ENCODE peak calls at places on chromosomes 16 and 17, in nine cellular contexts. A is colonic mucosa, Q is SK-N-SH, L is IMR-90, P is fibroblast of lung, H is neural progenitor cell, K is GM23248, Y is endothelial cell of umbilical vein, F is neuronal stem cell. S is an unnamed sample.
A peak's percentile ranks its signal among the peaks of the same experiment; 100 is the strongest.

GRCh38 chr17:80027043-80027435 is 8.6 kb downstream of the TBC1D16 start:
- DNase-seq in A (no peak), Q (no peak), L (no peak), P (no peak), H (no peak), K (no peak), Y (no peak), F (no peak), S (no peak)

GRCh38 chr16:88527186-88527936 is 42.8 kb upstream of the ZC3H18 start:
- DNase-seq in A (peak; percentile 72), Q (peak; percentile 95), L (peak; percentile 47), P (peak; percentile 72), H (peak; percentile 90), K (peak; percentile 74), Y (peak; percentile 45), F (peak; percentile 66), S (peak; percentile 95)

GRCh38 chr17:80906364-80907259 is 85.0 kb upstream of the CHMP6 start:
- DNase-seq in A (no peak), Q (no peak), L (no peak), P (no peak), H (no peak), K (no peak), Y (no peak), F (no peak), S (no peak)

GRCh38 chr17:69500911-69501429 is 86.5 kb downstream of the MAP2K6 start:
- DNase-seq in A (peak; percentile 49), Q (no peak), L (no peak), P (peak; percentile 62), H (no peak), K (peak; percentile 14), Y (no peak), F (no peak), S (no peak)

GRCh38 chr17:13813347-13814240 is 211.9 kb upstream of the HS3ST3A1 start:
- DNase-seq in A (no peak), Q (no peak), L (no peak), P (no peak), H (no peak), K (no peak), Y (no peak), F (no peak), S (peak; percentile 46)

GRCh38 chr17:61464121-61464905 is 12.1 kb downstream of the TBX4 start:
- DNase-seq in A (no peak), Q (no peak), L (no peak), P (no peak), H (no peak), K (no peak), Y (no peak), F (no peak), S (peak; percentile 68)

GRCh38 chr17:77328823-77329740 is 188.3 kb downstream of the SEC14L1 start:
- DNase-seq in A (peak; percentile 26), Q (no peak), L (no peak), P (no peak), H (no peak), K (no peak), Y (no peak), F (no peak), S (peak; percentile 68)

GRCh38 chr17:63840591-63841349 is 1.7 kb downstream of the SMARCD2 start:
- DNase-seq in A (no peak), Q (no peak), L (peak; percentile 8), P (peak; percentile 33), H (no peak), K (peak; percentile 34), Y (no peak), F (no peak), S (no peak)

GRCh38 chr16:55326261-55326802 is 2.3 kb downstream of the IRX6 start:
- DNase-seq in A (no peak), Q (no peak), L (no peak), P (no peak), H (peak; percentile 22), K (no peak), Y (no peak), F (no peak), S (no peak)

GRCh38 chr17:73492802-73493139 is 151.5 kb downstream of the SDK2 start:
- DNase-seq in A (no peak), Q (peak; percentile 93), L (no peak), P (no peak), H (no peak), K (no peak), Y (no peak), F (no peak), S (peak; percentile 90)

GRCh38 chr17:32628645-32629044 is 141.9 kb downstream of the CDK5R1 start:
- DNase-seq in A (no peak), Q (no peak), L (no peak), P (no peak), H (no peak), K (no peak), Y (no peak), F (no peak), S (no peak)

GRCh38 chr17:31433811-31434210 is 42.3 kb downstream of the RAB11FIP4 start:
- DNase-seq in A (no peak), Q (no peak), L (no peak), P (no peak), H (no peak), K (no peak), Y (no peak), F (no peak), S (no peak)

GRCh38 chr17:81400939-81401726 is 5.9 kb downstream of the BAHCC1 start:
- DNase-seq in A (no peak), Q (no peak), L (no peak), P (peak; percentile 71), H (no peak), K (peak; percentile 47), Y (no peak), F (no peak), S (no peak)

DNA sequence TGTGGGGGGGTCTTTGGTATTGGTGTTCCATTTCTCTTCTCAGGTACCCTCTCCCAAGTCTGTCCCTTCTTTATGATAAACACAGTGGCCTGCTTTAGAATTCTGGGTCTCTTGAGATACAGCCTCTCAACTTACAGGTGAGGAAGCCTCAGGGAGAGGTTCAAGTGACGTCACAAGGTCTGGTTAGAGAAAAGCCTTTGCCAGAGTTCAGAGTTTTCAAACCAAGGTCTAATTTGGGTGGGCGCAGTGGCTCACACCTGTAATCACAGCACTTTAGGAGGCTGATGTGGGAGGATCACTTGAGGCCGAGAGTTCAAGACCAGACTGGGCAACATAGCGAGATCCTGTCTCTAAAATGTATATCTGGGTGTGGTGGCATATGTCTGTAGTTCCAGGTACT is 2.1 kb downstream of the IRF8 start:
- DNase-seq in A (no peak), Q (no peak), L (no peak), P (no peak), H (no peak), K (no peak), Y (no peak), F (no peak), S (no peak)
- H3K9ac ChIP-seq in A (peak overlapping the region; percentile 12), Q (no peak overlapping the region), L (no peak overlapping the region), P (no peak overlapping the region), H (no peak overlapping the region), K (no peak overlapping the region), Y (no peak overlapping the region), F (no peak overlapping the region), S (no peak overlapping the region)

GRCh38 chr17:8118769-8119574 is 658 bp upstream of the ALOXE3 start:
- DNase-seq in A (peak; percentile 90), Q (peak; percentile 87), L (peak; percentile 80), P (peak; percentile 86), H (peak; percentile 92), K (peak; percentile 92), Y (peak; percentile 86), F (peak; percentile 88), S (peak; percentile 98)
- H3K4me1 ChIP-seq in A (peaks cover 39% of the 10 kb centered on the region), Q (peaks cover 28% of the 10 kb centered on the region), L (peaks cover 8% of the 10 kb centered on the region), P (peaks cover 5% of the 10 kb centered on the region), H (no peaks in the 10 kb centered on the region), K (peaks cover 15% of the 10 kb centered on the region), Y (peaks cover 31% of the 10 kb centered on the region), F (peaks cover 24% of the 10 kb centered on the region), S (no peaks in the 10 kb centered on the region)

GRCh38 chr17:27782791-27783206 is 17.5 kb downstream of the NOS2 start:
- DNase-seq in A (no peak), Q (peak; percentile 52), L (no peak), P (no peak), H (no peak), K (no peak), Y (no peak), F (no peak), S (no peak)

GRCh38 chr17:27783440-27783839 is 16.9 kb downstream of the NOS2 start:
- DNase-seq in A (no peak), Q (no peak), L (no peak), P (no peak), H (no peak), K (no peak), Y (no peak), F (no peak), S (no peak)

GRCh38 chr17:27780441-27781404 is 19.6 kb downstream of the NOS2 start:
- DNase-seq in A (no peak), Q (no peak), L (no peak), P (no peak), H (no peak), K (no peak), Y (no peak), F (no peak), S (no peak)

GRCh38 chr17:27776882-27777624 is 23.3 kb downstream of the NOS2 start:
- DNase-seq in A (no peak), Q (no peak), L (no peak), P (no peak), H (no peak), K (no peak), Y (no peak), F (no peak), S (no peak)

DNA sequence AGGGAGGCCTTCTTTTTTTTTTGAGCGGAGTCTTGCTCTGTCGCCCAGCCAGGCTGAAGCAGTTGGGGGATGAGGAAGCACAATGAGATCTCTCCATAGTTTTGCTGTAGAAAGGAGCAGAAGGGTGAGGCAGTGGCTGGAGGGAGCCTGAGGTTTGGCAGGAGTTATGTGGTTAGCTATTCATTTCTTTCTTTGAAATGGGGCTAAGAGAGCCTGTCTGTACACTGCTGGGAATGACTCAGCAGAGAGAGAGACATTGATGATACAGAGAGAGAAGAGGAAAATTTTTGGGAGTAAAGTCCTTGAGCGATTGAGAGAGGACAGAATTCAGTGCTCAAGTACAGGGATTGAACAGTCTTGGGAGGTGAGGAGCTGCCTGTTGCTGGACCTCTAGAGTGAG is 22.1 kb downstream of the NOS2 start:
- DNase-seq in A (no peak), Q (no peak), L (peak; percentile 25), P (no peak), H (no peak), K (peak; percentile 53), Y (no peak), F (no peak), S (no peak)
- H3K9ac ChIP-seq in A (no peak overlapping the region), Q (no peak overlapping the region), L (no peak overlapping the region), P (no peak overlapping the region), H (no peak overlapping the region), K (no peak overlapping the region), Y (no peak overlapping the region), F (no peak overlapping the region), S (no peak overlapping the region)

DNA sequence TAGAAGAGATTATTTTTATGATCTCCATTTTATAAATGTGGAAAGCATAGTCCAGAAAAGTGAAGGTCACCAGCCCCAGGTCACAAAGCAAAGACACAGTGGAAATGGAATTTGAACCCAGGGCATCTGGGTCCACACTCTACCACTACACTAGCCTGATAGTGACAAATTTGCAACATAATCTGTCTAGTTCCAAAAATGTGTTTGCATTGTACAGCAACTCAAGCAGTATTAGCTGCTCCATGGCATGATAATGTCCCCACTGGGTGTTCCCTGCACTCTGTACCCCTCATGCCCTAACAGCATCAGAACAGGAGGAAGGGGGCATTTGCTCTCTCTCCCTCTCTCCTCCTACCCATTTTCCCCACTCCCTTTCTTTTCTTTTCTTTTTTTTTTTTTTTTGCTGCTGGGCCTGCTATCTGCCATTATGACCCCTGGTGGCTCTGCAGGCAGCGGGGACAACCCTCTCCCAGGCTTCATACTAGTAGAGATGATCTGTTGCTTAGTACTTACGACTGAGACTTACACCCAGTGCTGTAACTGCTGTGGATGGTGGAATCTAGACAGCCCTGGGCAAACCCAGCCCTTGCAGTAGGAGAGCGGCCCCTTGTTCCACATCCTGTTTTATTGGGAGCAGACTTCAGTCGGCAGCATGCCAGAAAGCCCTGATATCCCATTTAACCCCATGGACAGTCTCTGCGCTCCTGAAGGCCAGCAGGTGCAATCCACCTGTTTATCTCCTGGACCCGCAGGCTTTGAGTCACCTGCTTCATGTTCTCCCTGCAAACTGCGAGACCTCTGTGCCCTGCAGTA is 306.3 kb downstream of the SOX9 start:
- DNase-seq in A (peak; percentile 89), Q (peak; percentile 76), L (no peak), P (no peak), H (no peak), K (no peak), Y (no peak), F (no peak), S (peak; percentile 67)
- H3K4me1 ChIP-seq in A (peaks cover 22% of the 10 kb centered on the region), Q (peaks cover 40% of the 10 kb centered on the region), L (peaks cover 18% of the 10 kb centered on the region), P (peaks cover 7% of the 10 kb centered on the region), H (peaks cover 5% of the 10 kb centered on the region), K (peaks cover 22% of the 10 kb centered on the region), Y (no peaks in the 10 kb centered on the region), F (no peaks in the 10 kb centered on the region), S (no peaks in the 10 kb centered on the region)